ENCODE peak calls at places on chromosomes 4 and X, in ten cellular contexts. One of them, this sample, is unnamed.

GRCh38 chrX:67555578-67556203 is 11.9 kb downstream of the AR start:
- DNase-seq in endothelial cell: peak
- DNase-seq in amygdala: no peak
- DNase-seq in left ventricle myocardium inferior: no peak
- DNase-seq in GM13976: no peak
- DNase-seq in epithelial cell of proximal tubule: no peak
- DNase-seq in NCI-H187: no peak
- DNase-seq in NCI-H748 treated with DMSO at 0.1 percent for 48 hours: no peak
- DNase-seq in activated CD4-positive, CD25-positive, alpha-beta regulatory T cell treated with anti-CD3 and anti-CD28 coated beads, Interleukin-2, amount 50 U/mL, for 72 hours: no peak
- DNase-seq in activated gamma-delta T cell: no peak
- DNase-seq in this sample: peak

GRCh38 chr4:98586231-98586630 is 72.2 kb downstream of the TSPAN5 start:
- DNase-seq in GM13976: no peak
- DNase-seq in endothelial cell: no peak
- DNase-seq in activated gamma-delta T cell: no peak
- DNase-seq in activated CD4-positive, CD25-positive, alpha-beta regulatory T cell treated with anti-CD3 and anti-CD28 coated beads, Interleukin-2, amount 50 U/mL, for 72 hours: no peak
- DNase-seq in amygdala: no peak
- DNase-seq in NCI-H187: no peak
- DNase-seq in left ventricle myocardium inferior: no peak
- DNase-seq in epithelial cell of proximal tubule: no peak
- DNase-seq in NCI-H748 treated with DMSO at 0.1 percent for 48 hours: no peak
- DNase-seq in this sample: no peak

GRCh38 chr4:187006189-187006618 is 282.5 kb upstream of the FAT1 start:
- DNase-seq in epithelial cell of proximal tubule: no peak
- DNase-seq in GM13976: no peak
- DNase-seq in NCI-H748 treated with DMSO at 0.1 percent for 48 hours: no peak
- DNase-seq in left ventricle myocardium inferior: no peak
- DNase-seq in amygdala: no peak
- DNase-seq in activated gamma-delta T cell: no peak
- DNase-seq in endothelial cell: no peak
- DNase-seq in activated CD4-positive, CD25-positive, alpha-beta regulatory T cell treated with anti-CD3 and anti-CD28 coated beads, Interleukin-2, amount 50 U/mL, for 72 hours: no peak
- DNase-seq in NCI-H187: no peak
- DNase-seq in this sample: no peak

GRCh38 chr4:87219648-87220093 is 747 bp downstream of the KLHL8 start:
- DNase-seq in epithelial cell of proximal tubule: no peak
- DNase-seq in NCI-H187: peak
- DNase-seq in amygdala: peak
- DNase-seq in activated CD4-positive, CD25-positive, alpha-beta regulatory T cell treated with anti-CD3 and anti-CD28 coated beads, Interleukin-2, amount 50 U/mL, for 72 hours: no peak
- DNase-seq in left ventricle myocardium inferior: peak
- DNase-seq in endothelial cell: no peak
- DNase-seq in activated gamma-delta T cell: peak
- DNase-seq in NCI-H748 treated with DMSO at 0.1 percent for 48 hours: peak
- DNase-seq in GM13976: peak
- DNase-seq in this sample: peak

GRCh38 chrX:23783569-23784486 is 855 bp downstream of the SAT1 start:
- DNase-seq in activated CD4-positive, CD25-positive, alpha-beta regulatory T cell treated with anti-CD3 and anti-CD28 coated beads, Interleukin-2, amount 50 U/mL, for 72 hours: no peak
- DNase-seq in GM13976: no peak
- DNase-seq in left ventricle myocardium inferior: no peak
- DNase-seq in endothelial cell: no peak
- DNase-seq in NCI-H187: no peak
- DNase-seq in epithelial cell of proximal tubule: no peak
- DNase-seq in NCI-H748 treated with DMSO at 0.1 percent for 48 hours: no peak
- DNase-seq in activated gamma-delta T cell: no peak
- DNase-seq in amygdala: no peak
- DNase-seq in this sample: no peak

GRCh38 chr4:76226418-76226817 is 12.8 kb upstream of the SCARB2 start:
- DNase-seq in epithelial cell of proximal tubule: no peak
- DNase-seq in GM13976: no peak
- DNase-seq in activated gamma-delta T cell: no peak
- DNase-seq in amygdala: no peak
- DNase-seq in endothelial cell: no peak
- DNase-seq in left ventricle myocardium inferior: no peak
- DNase-seq in activated CD4-positive, CD25-positive, alpha-beta regulatory T cell treated with anti-CD3 and anti-CD28 coated beads, Interleukin-2, amount 50 U/mL, for 72 hours: no peak
- DNase-seq in NCI-H187: no peak
- DNase-seq in NCI-H748 treated with DMSO at 0.1 percent for 48 hours: no peak
- DNase-seq in this sample: no peak

GRCh38 chr4:25861951-25862410 is 807 bp downstream of the SEL1L3 start:
- DNase-seq in amygdala: no peak
- DNase-seq in activated CD4-positive, CD25-positive, alpha-beta regulatory T cell treated with anti-CD3 and anti-CD28 coated beads, Interleukin-2, amount 50 U/mL, for 72 hours: peak
- DNase-seq in endothelial cell: peak
- DNase-seq in activated gamma-delta T cell: no peak
- DNase-seq in GM13976: peak
- DNase-seq in NCI-H187: no peak
- DNase-seq in epithelial cell of proximal tubule: no peak
- DNase-seq in left ventricle myocardium inferior: peak
- DNase-seq in NCI-H748 treated with DMSO at 0.1 percent for 48 hours: no peak
- DNase-seq in this sample: no peak

GRCh38 chr4:103204114-103204513 is 6.0 kb upstream of the CENPE start:
- DNase-seq in NCI-H748 treated with DMSO at 0.1 percent for 48 hours: no peak
- DNase-seq in amygdala: no peak
- DNase-seq in epithelial cell of proximal tubule: no peak
- DNase-seq in left ventricle myocardium inferior: no peak
- DNase-seq in activated CD4-positive, CD25-positive, alpha-beta regulatory T cell treated with anti-CD3 and anti-CD28 coated beads, Interleukin-2, amount 50 U/mL, for 72 hours: no peak
- DNase-seq in endothelial cell: no peak
- DNase-seq in NCI-H187: no peak
- DNase-seq in activated gamma-delta T cell: no peak
- DNase-seq in GM13976: no peak
- DNase-seq in this sample: no peak

GRCh38 chrX:47936224-47936939 is 67.4 kb downstream of the ZNF182 start:
- DNase-seq in activated gamma-delta T cell: no peak
- DNase-seq in amygdala: peak
- DNase-seq in endothelial cell: no peak
- DNase-seq in epithelial cell of proximal tubule: no peak
- DNase-seq in GM13976: no peak
- DNase-seq in NCI-H748 treated with DMSO at 0.1 percent for 48 hours: no peak
- DNase-seq in activated CD4-positive, CD25-positive, alpha-beta regulatory T cell treated with anti-CD3 and anti-CD28 coated beads, Interleukin-2, amount 50 U/mL, for 72 hours: no peak
- DNase-seq in left ventricle myocardium inferior: no peak
- DNase-seq in NCI-H187: no peak
- DNase-seq in this sample: no peak

GRCh38 chr4:48100248-48100647 is 33.8 kb downstream of the TXK start:
- DNase-seq in NCI-H748 treated with DMSO at 0.1 percent for 48 hours: no peak
- DNase-seq in activated gamma-delta T cell: no peak
- DNase-seq in epithelial cell of proximal tubule: no peak
- DNase-seq in amygdala: no peak
- DNase-seq in NCI-H187: no peak
- DNase-seq in endothelial cell: no peak
- DNase-seq in activated CD4-positive, CD25-positive, alpha-beta regulatory T cell treated with anti-CD3 and anti-CD28 coated beads, Interleukin-2, amount 50 U/mL, for 72 hours: no peak
- DNase-seq in GM13976: no peak
- DNase-seq in left ventricle myocardium inferior: no peak
- DNase-seq in this sample: no peak

GRCh38 chrX:108312938-108313337 is 125.3 kb downstream of the COL4A6 start:
- DNase-seq in activated CD4-positive, CD25-positive, alpha-beta regulatory T cell treated with anti-CD3 and anti-CD28 coated beads, Interleukin-2, amount 50 U/mL, for 72 hours: no peak
- DNase-seq in NCI-H748 treated with DMSO at 0.1 percent for 48 hours: no peak
- DNase-seq in left ventricle myocardium inferior: peak
- DNase-seq in GM13976: no peak
- DNase-seq in epithelial cell of proximal tubule: no peak
- DNase-seq in activated gamma-delta T cell: no peak
- DNase-seq in endothelial cell: no peak
- DNase-seq in amygdala: no peak
- DNase-seq in NCI-H187: peak
- DNase-seq in this sample: peak

GRCh38 chr4:11813951-11814446 is 385.3 kb upstream of the HS3ST1 start:
- DNase-seq in NCI-H187: no peak
- DNase-seq in epithelial cell of proximal tubule: no peak
- DNase-seq in left ventricle myocardium inferior: no peak
- DNase-seq in amygdala: no peak
- DNase-seq in activated gamma-delta T cell: no peak
- DNase-seq in activated CD4-positive, CD25-positive, alpha-beta regulatory T cell treated with anti-CD3 and anti-CD28 coated beads, Interleukin-2, amount 50 U/mL, for 72 hours: no peak
- DNase-seq in NCI-H748 treated with DMSO at 0.1 percent for 48 hours: no peak
- DNase-seq in endothelial cell: no peak
- DNase-seq in GM13976: no peak
- DNase-seq in this sample: no peak